ENCODE peak calls at places on chromosomes 16 and 17, in eight cellular contexts. K is GM20000; T is GDM1; G is GM12891; M is T-cell; A is NCI-H460; S is sciatic nerve; D is activated T-helper 9 cell treated with anti-CD3 and anti-CD28 coated beads, Interleukin-2, amount 50 U/mL, for 16 hours. H is an unnamed sample.

GRCh38 chr17:15945493-15946209 is 721 bp downstream of the ADORA2B start:
- DNase-seq in T (no peak), S (peak), K (peak), D (peak), M (no peak), G (no peak), A (no peak), H (no peak)

GRCh38 chr16:59394526-59394925 is 660.4 kb upstream of the GOT2 start:
- DNase-seq in K (no peak), M (no peak), T (no peak), D (no peak), G (no peak), A (no peak), S (no peak), H (no peak)

GRCh38 chr16:87068751-87069150 is 248.4 kb downstream of the C16orf95 start:
- DNase-seq in M (no peak), A (no peak), T (no peak), D (no peak), G (no peak), S (no peak), K (no peak), H (no peak)

GRCh38 chr17:20063665-20064648 is 54.8 kb downstream of the SPECC1 start:
- DNase-seq in M (no peak), G (no peak), S (peak), D (no peak), T (no peak), K (peak), A (peak), H (no peak)

GRCh38 chr16:53515259-53515658 is 12.2 kb upstream of the AKTIP start:
- DNase-seq in S (no peak), K (no peak), M (no peak), A (no peak), G (no peak), D (no peak), T (no peak), H (no peak)

GRCh38 chr17:35374766-35375344 is 1.4 kb upstream of the SLFN11 start:
- DNase-seq in D (no peak), K (no peak), A (no peak), S (no peak), T (no peak), G (no peak), M (no peak), H (no peak)

GRCh38 chr17:36498155-36498554 is 11.7 kb downstream of the ZNHIT3 start:
- DNase-seq in M (no peak), S (no peak), G (no peak), T (no peak), K (no peak), A (no peak), D (no peak), H (no peak)

GRCh38 chr17:80862341-80862969 is 129.2 kb upstream of the CHMP6 start:
- DNase-seq in D (no peak), G (no peak), S (no peak), T (no peak), K (no peak), A (no peak), M (no peak), H (no peak)

GRCh38 chr16:87924937-87925670 is 11.2 kb downstream of the CA5A start:
- DNase-seq in M (no peak), G (no peak), T (no peak), A (no peak), S (no peak), K (no peak), D (no peak), H (no peak)